ENCODE peak calls at places on chromosomes 2 and 18, in five cellular contexts. Q is spleen, Z is pancreas, S is neural crest cell, V is AG04449. M is an unnamed sample.

GRCh38 chr2:241182531-241183133 is 5.8 kb upstream of the ANO7 start:
- DNase-seq in Q (peak; percentile 41), Z (no peak), S (no peak), V (no peak), M (no peak)

GRCh38 chr2:28169492-28169891 is 223.2 kb upstream of the FOSL2 start:
- DNase-seq in Q (no peak), Z (no peak), S (no peak), V (no peak), M (no peak)

GRCh38 chr2:202267495-202267894 is 1.9 kb downstream of the NOP58 start:
- DNase-seq in Q (no peak), Z (no peak), S (no peak), V (no peak), M (peak; percentile 43)

GRCh38 chr2:25700221-25700660 is 26.9 kb upstream of the DTNB start:
- DNase-seq in Q (no peak), Z (no peak), S (no peak), V (no peak), M (peak; percentile 67)

GRCh38 chr2:69768789-69769188 is 26.9 kb downstream of the ANXA4 start:
- DNase-seq in Q (no peak), Z (no peak), S (no peak), V (no peak), M (no peak)

GRCh38 chr2:70570041-70570661 is 16.5 kb upstream of the TGFA start:
- DNase-seq in Q (no peak), Z (no peak), S (no peak), V (no peak), M (no peak)

GRCh38 chr2:20317690-20318089 is 33.0 kb downstream of the PUM2 start:
- DNase-seq in Q (no peak), Z (no peak), S (no peak), V (no peak), M (no peak)

GRCh38 chr2:101036562-101036961 is 34.5 kb downstream of the RPL31 start:
- DNase-seq in Q (no peak), Z (no peak), S (no peak), V (no peak), M (peak; percentile 59)

GRCh38 chr18:70907673-70908072 is 618.8 kb downstream of the SOCS6 start:
- DNase-seq in Q (no peak), Z (no peak), S (no peak), V (no peak), M (peak; percentile 24)

GRCh38 chr2:25279091-25279651 is 62.6 kb downstream of the DNMT3A start:
- DNase-seq in Q (peak; percentile 91), Z (no peak), S (no peak), V (no peak), M (peak; percentile 76)

GRCh38 chr2:45083175-45083574 is 73.9 kb upstream of the SIX2 start:
- DNase-seq in Q (no peak), Z (no peak), S (no peak), V (no peak), M (no peak)

GRCh38 chr18:79372461-79372860 is 23.3 kb upstream of the NFATC1 start:
- DNase-seq in Q (peak; percentile 51), Z (no peak), S (no peak), V (no peak), M (no peak)

GRCh38 chr2:44186800-44187199 is 18.1 kb downstream of the PPM1B start:
- DNase-seq in Q (no peak), Z (no peak), S (no peak), V (no peak), M (peak; percentile 65)

GRCh38 chr18:2303517-2304238 is 267.6 kb downstream of the METTL4 start:
- DNase-seq in Q (no peak), Z (no peak), S (no peak), V (peak; percentile 4), M (peak; percentile 67)

GRCh38 chr2:175600024-175600831 is 401.8 kb downstream of the LNPK start:
- DNase-seq in Q (no peak), Z (peak; percentile 5), S (no peak), V (peak; percentile 56), M (no peak)

GRCh38 chr18:23810396-23810795 is 121.1 kb downstream of the LAMA3 start:
- DNase-seq in Q (no peak), Z (no peak), S (no peak), V (no peak), M (no peak)

GRCh38 chr2:100939445-100939844 is 62.6 kb upstream of the RPL31 start:
- DNase-seq in Q (no peak), Z (no peak), S (no peak), V (no peak), M (no peak)

GRCh38 chr2:200180943-200181342 is 125.5 kb upstream of the SPATS2L start:
- DNase-seq in Q (no peak), Z (no peak), S (no peak), V (no peak), M (no peak)